ENCODE peak calls at places on chromosomes 11 and 22, in four cellular contexts. P is anterior cingulate cortex, G is GM04504, Q is AG08396. V is an unnamed sample.

GRCh38 chr11:60634151-60634550 is 65.3 kb upstream of the MS4A8 start:
- DNase-seq in G (no peak), P (no peak), Q (no peak), V (no peak)

GRCh38 chr22:44144046-44144569 is 36.6 kb upstream of the PARVG start:
- DNase-seq in G (no peak), Q (no peak), P (no peak), V (no peak)

GRCh38 chr11:34816698-34817213 is 99.4 kb downstream of the APIP start:
- DNase-seq in G (no peak), P (no peak), Q (no peak), V (no peak)

GRCh38 chr11:48080301-48080861 is 100.0 kb downstream of the PTPRJ start:
- DNase-seq in P (no peak), G (no peak), Q (no peak), V (no peak)

GRCh38 chr22:41146573-41146972 is 54.2 kb downstream of the EP300 start:
- DNase-seq in G (no peak), Q (no peak), P (no peak), V (no peak)

GRCh38 chr11:40139507-40139906 is 1319.9 kb downstream of the LRRC4C start:
- DNase-seq in Q (no peak), P (no peak), G (no peak), V (no peak)

GRCh38 chr22:23178512-23179254 is 1.6 kb upstream of the BCR start:
- DNase-seq in G (no peak), P (peak), Q (peak), V (peak)

GRCh38 chr11:85809881-85810280 is 1.1 kb downstream of the SYTL2 start:
- DNase-seq in Q (no peak), G (no peak), P (no peak), V (no peak)

V was measured in astrocyte of the cerebellum.